ENCODE peak calls at places on chromosomes 7 and 10, in nine cellular contexts. I is astrocyte of the spinal cord; D is CD4-positive, alpha-beta T cell; B is GM13976; F is heart left ventricle; V is tibial nerve; Q is nephron progenitor cell; O is neural progenitor cell; C is stomach. U is an unnamed sample.

GRCh38 chr7:116231543-116232401 is 21.4 kb downstream of the TES start:
- DNase-seq in I (peak; percentile 80), D (no peak), B (no peak), F (no peak), V (no peak), Q (no peak), O (no peak), C (no peak), U (no peak)

GRCh38 chr7:50349963-50350944 is 45.7 kb downstream of the IKZF1 start:
- DNase-seq in I (no peak), D (peak; percentile 75), B (peak; percentile 61), F (no peak), V (no peak), Q (no peak), O (no peak), C (no peak), U (no peak)

GRCh38 chr7:16106300-16106699 is 315.0 kb downstream of the CRPPA start:
- DNase-seq in I (no peak), D (no peak), B (no peak), F (no peak), V (no peak), Q (no peak), O (no peak), C (no peak), U (no peak)

GRCh38 chr7:95986136-95986535 is 213.8 kb downstream of the DYNC1I1 start:
- DNase-seq in I (no peak), D (no peak), B (no peak), F (no peak), V (no peak), Q (no peak), O (no peak), C (peak; percentile 25), U (no peak)

GRCh38 chr10:49569031-49569765 is 30.3 kb upstream of the ERCC6 start:
- DNase-seq in I (peak; percentile 48), D (no peak), B (no peak), F (no peak), V (no peak), Q (no peak), O (no peak), C (no peak), U (no peak)

GRCh38 chr7:80095545-80095944 is 39.1 kb upstream of the GNAI1 start:
- DNase-seq in I (peak; percentile 31), D (no peak), B (no peak), F (no peak), V (peak; percentile 26), Q (no peak), O (no peak), C (no peak), U (no peak)

GRCh38 chr10:27242951-27243551 is 2.5 kb upstream of the ACBD5 start:
- DNase-seq in I (peak; percentile 69), D (peak; percentile 58), B (peak; percentile 68), F (peak; percentile 70), V (peak; percentile 56), Q (peak; percentile 36), O (peak; percentile 76), C (peak; percentile 50), U (peak; percentile 16)

GRCh38 chr7:80722596-80723141 is 84.2 kb downstream of the CD36 start:
- DNase-seq in I (peak; percentile 99), D (no peak), B (no peak), F (no peak), V (peak; percentile 66), Q (no peak), O (peak; percentile 10), C (peak; percentile 32), U (no peak)

GRCh38 chr7:80922254-80923049 is 3.6 kb upstream of the SEMA3C start:
- DNase-seq in I (no peak), D (no peak), B (no peak), F (no peak), V (no peak), Q (no peak), O (no peak), C (peak; percentile 83), U (no peak)

GRCh38 chr7:64665980-64666674 is at the start of gene ZNF107:
- DNase-seq in I (peak; percentile 92), D (peak; percentile 77), B (peak; percentile 90), F (peak; percentile 94), V (peak; percentile 89), Q (peak; percentile 80), O (peak; percentile 82), C (peak; percentile 88), U (peak; percentile 80)

GRCh38 chr7:79452495-79453265 is 787 bp downstream of the MAGI2 start:
- DNase-seq in I (no peak), D (no peak), B (peak; percentile 16), F (peak; percentile 29), V (peak; percentile 13), Q (peak; percentile 46), O (peak; percentile 37), C (no peak), U (peak; percentile 23)

GRCh38 chr7:92244803-92245486 is 769 bp downstream of the KRIT1 start:
- DNase-seq in I (peak; percentile 8), D (no peak), B (no peak), F (no peak), V (no peak), Q (no peak), O (no peak), C (no peak), U (no peak)

GRCh38 chr7:27740449-27741086 is 606 bp downstream of the TAX1BP1 start:
- DNase-seq in I (peak; percentile 76), D (peak; percentile 71), B (peak; percentile 87), F (peak; percentile 85), V (peak; percentile 73), Q (peak; percentile 84), O (peak; percentile 89), C (peak; percentile 97), U (peak; percentile 79)

GRCh38 chr7:157900011-157900410 is 563.2 kb downstream of the DNAJB6 start:
- DNase-seq in I (no peak), D (no peak), B (no peak), F (no peak), V (no peak), Q (no peak), O (no peak), C (no peak), U (no peak)

GRCh38 chr7:21412291-21412896 is 15.5 kb upstream of the SP4 start:
- DNase-seq in I (no peak), D (no peak), B (peak; percentile 56), F (no peak), V (no peak), Q (no peak), O (no peak), C (no peak), U (no peak)

GRCh38 chr7:66741-67140 is 125.6 kb upstream of the FAM20C start:
- DNase-seq in I (no peak), D (no peak), B (no peak), F (no peak), V (no peak), Q (no peak), O (no peak), C (no peak), U (no peak)

GRCh38 chr7:66296-66695 is 126.1 kb upstream of the FAM20C start:
- DNase-seq in I (no peak), D (no peak), B (no peak), F (no peak), V (no peak), Q (no peak), O (no peak), C (no peak), U (no peak)

GRCh38 chr7:65554-65953 is 126.8 kb upstream of the FAM20C start:
- DNase-seq in I (no peak), D (no peak), B (no peak), F (no peak), V (no peak), Q (no peak), O (no peak), C (no peak), U (no peak)

GRCh38 chr7:67738-68395 is 124.5 kb upstream of the FAM20C start:
- DNase-seq in I (peak; percentile 75), D (no peak), B (no peak), F (no peak), V (no peak), Q (no peak), O (peak; percentile 38), C (no peak), U (no peak)

DNA sequence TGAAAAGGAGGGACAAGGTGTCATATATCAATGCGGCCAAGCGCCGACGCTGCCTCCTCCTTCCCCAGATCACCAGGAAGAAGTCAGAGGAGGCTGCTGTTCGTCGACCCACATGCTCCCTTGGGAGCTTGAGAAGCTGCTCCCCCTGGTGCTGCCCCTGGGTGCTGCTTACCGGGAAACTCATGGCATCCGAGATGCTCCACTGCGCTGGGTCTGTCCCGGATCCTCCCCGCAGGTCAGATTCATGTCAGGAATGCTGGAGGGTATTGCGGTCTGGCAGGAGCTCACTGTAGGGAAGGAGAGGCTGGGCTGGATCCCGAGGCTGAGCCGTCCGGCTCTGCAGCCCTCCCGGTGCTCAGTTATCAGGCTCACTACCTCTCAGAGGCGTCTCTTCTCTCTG is 123.7 kb upstream of the FAM20C start:
- DNase-seq in I (no peak), D (no peak), B (no peak), F (no peak), V (no peak), Q (no peak), O (no peak), C (no peak), U (no peak)
- TF ChIP-seq CTCF in I (peak; percentile 25), D (no peak), B (no peak), F (no peak), V (no peak), Q (no peak), O (peak; percentile 24), C (no peak), U (no peak)

GRCh38 chr10:102632394-102633062 is 11.8 kb upstream of the TRIM8 start:
- DNase-seq in I (peak; percentile 43), D (no peak), B (no peak), F (no peak), V (no peak), Q (no peak), O (no peak), C (no peak), U (no peak)
- TF ChIP-seq CTCF in I (no peak), D (no peak), B (no peak), F (no peak), V (no peak), Q (no peak), O (no peak), C (no peak), U (no peak)

GRCh38 chr10:118823256-118823907 is 68.6 kb upstream of the CACUL1 start:
- DNase-seq in I (no peak), D (no peak), B (no peak), F (no peak), V (no peak), Q (no peak), O (no peak), C (no peak), U (no peak)
- TF ChIP-seq CTCF in I (no peak), D (no peak), B (no peak), F (no peak), V (no peak), Q (no peak), O (no peak), C (no peak), U (no peak)

DNA sequence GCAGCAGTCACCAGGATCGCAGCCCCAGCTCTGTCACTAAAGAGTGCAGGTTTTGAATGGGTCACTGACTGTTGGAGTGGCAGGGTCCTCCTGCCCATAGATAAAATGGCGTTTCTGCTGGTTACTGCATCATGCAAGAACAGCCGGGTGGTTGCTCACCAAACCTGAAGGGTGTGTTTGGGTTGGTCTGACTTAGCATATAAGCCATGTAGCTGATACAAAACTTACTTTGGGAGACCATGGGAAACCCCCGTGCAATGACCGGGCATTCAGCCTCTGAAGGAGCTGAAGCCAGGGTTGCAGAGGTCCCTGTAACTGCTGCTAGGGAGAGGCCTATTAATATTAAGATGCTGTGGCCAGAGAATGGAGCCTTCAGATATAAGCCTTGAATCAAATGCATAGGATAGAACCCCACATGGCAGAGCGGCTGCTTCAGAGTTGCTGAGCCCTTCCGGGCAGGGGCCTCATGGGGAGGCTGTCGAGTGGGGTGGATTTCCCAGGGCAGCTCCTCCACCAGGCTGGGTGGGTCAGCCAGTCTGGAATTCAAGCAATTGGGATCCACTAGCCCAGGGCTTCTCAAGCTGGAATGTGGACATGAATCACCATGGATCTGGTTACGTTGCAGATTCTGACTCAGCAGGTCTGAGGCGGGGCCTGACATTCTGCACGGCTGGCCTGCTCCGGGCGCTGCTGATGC is 70.9 kb upstream of the CTBP2 start:
- DNase-seq in I (peak; percentile 93), D (no peak), B (no peak), F (no peak), V (no peak), Q (peak; percentile 39), O (no peak), C (no peak), U (no peak)
- TF ChIP-seq CTCF in I (no peak), D (no peak), B (no peak), F (no peak), V (no peak), Q (no peak), O (no peak), C (no peak), U (no peak)

U was measured in endothelial cell.